ENCODE peak calls at places on chromosome 13, in five cellular contexts. V is GM23338, H is cardiac fibroblast, D is thoracic aorta, G is HCT116. B is an unnamed sample.

GRCh38 chr13:46355906-46356305 is 31.1 kb downstream of the RUBCNL start:
- DNase-seq in H (peak; percentile 21), V (no peak), D (no peak), G (no peak), B (no peak)

GRCh38 chr13:37118002-37118401 is 12.5 kb upstream of the CSNK1A1L start:
- DNase-seq in V (no peak), D (no peak), H (peak; percentile 41), G (no peak), B (no peak)

GRCh38 chr13:98298599-98298998 is 121.5 kb upstream of the RNF113B start:
- DNase-seq in D (no peak), G (no peak), H (no peak), V (no peak), B (no peak)

GRCh38 chr13:102369303-102369702 is 32.5 kb downstream of the FGF14 start:
- DNase-seq in D (no peak), V (no peak), G (no peak), H (no peak), B (no peak)

GRCh38 chr13:25923217-25924085 is 128.4 kb downstream of the SHISA2 start:
- DNase-seq in V (no peak), D (no peak), G (no peak), H (peak; percentile 14), B (no peak)

GRCh38 chr13:58991826-58992477 is 1171.8 kb downstream of the DIAPH3 start:
- DNase-seq in G (no peak), D (no peak), H (no peak), V (no peak), B (no peak)

GRCh38 chr13:64234255-64234654 is 2818.6 kb upstream of the PCDH20 start:
- DNase-seq in G (no peak), V (no peak), D (no peak), H (peak; percentile 40), B (no peak)

GRCh38 chr13:77918391-77919261 is at the start of gene EDNRB:
- DNase-seq in G (no peak), H (peak; percentile 47), D (no peak), V (peak; percentile 81), B (peak; percentile 89)

GRCh38 chr13:34747507-34747906 is 194.6 kb upstream of the NBEA start:
- DNase-seq in H (peak; percentile 27), D (no peak), G (no peak), V (no peak), B (no peak)

GRCh38 chr13:49113526-49114286 is 106.4 kb upstream of the MLNR start:
- DNase-seq in V (no peak), D (no peak), H (peak; percentile 68), G (no peak), B (no peak)

GRCh38 chr13:30443957-30444404 is 21.7 kb downstream of the UBE2L5 start:
- DNase-seq in H (no peak), G (no peak), V (no peak), D (no peak), B (no peak)

GRCh38 chr13:85521586-85521985 is 277.6 kb downstream of the SLITRK6 start:
- DNase-seq in G (no peak), V (no peak), H (no peak), D (no peak), B (no peak)

GRCh38 chr13:37134411-37135041 is 29.1 kb upstream of the CSNK1A1L start:
- DNase-seq in V (no peak), H (peak; percentile 96), G (no peak), D (no peak), B (no peak)

GRCh38 chr13:101053289-101053688 is 363.0 kb downstream of the NALCN start:
- DNase-seq in G (no peak), H (no peak), D (no peak), V (no peak), B (no peak)

GRCh38 chr13:29465741-29466293 is 129.7 kb downstream of the SLC7A1 start:
- DNase-seq in G (no peak), D (no peak), H (peak; percentile 64), V (no peak), B (no peak)

GRCh38 chr13:33394294-33394932 is 108.9 kb upstream of the STARD13 start:
- DNase-seq in G (no peak), V (no peak), D (no peak), H (no peak), B (no peak)

GRCh38 chr13:79637086-79637763 is 156.3 kb downstream of the NDFIP2 start:
- DNase-seq in D (no peak), V (no peak), H (peak; percentile 90), G (no peak), B (no peak)

GRCh38 chr13:101626925-101627555 is 174.6 kb downstream of the ITGBL1 start:
- DNase-seq in V (no peak), G (no peak), D (no peak), H (no peak), B (no peak)

GRCh38 chr13:74771964-74772363 is 637.8 kb upstream of the KLF12 start:
- DNase-seq in D (no peak), H (peak; percentile 68), G (no peak), V (no peak), B (no peak)

GRCh38 chr13:44972956-44973581 is 16.2 kb downstream of the NUFIP1 start:
- DNase-seq in D (no peak), G (peak; percentile 18), H (peak; percentile 56), V (peak; percentile 53), B (no peak)

GRCh38 chr13:44974056-44974798 is 15.0 kb downstream of the NUFIP1 start:
- DNase-seq in H (peak; percentile 86), D (peak; percentile 16), V (no peak), G (no peak), B (no peak)

GRCh38 chr13:44976196-44976595 is 13.1 kb downstream of the NUFIP1 start:
- DNase-seq in H (no peak), D (no peak), V (no peak), G (no peak), B (no peak)

GRCh38 chr13:44976949-44977583 is 12.2 kb downstream of the NUFIP1 start:
- DNase-seq in V (no peak), G (no peak), D (no peak), H (peak; percentile 23), B (no peak)

DNA sequence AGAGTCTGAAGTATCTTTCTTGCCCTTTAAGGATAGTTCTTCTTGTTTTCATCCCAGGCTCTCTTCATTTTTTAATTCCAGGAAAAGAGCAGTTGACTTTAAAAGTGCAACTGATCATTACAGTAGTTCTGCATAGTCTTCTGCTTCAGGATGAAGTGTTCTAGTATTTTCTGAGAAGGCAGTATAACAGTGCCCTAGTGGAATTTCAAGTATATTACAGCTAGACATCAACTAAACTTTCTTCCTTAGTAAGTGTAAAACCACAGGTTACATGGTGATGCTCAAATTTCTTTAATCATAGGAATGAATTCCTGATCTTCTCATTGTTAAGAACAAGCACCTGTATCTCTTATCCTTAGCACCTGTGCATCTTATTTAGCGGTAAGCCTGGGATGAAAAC is 10.9 kb downstream of the NUFIP1 start:
- DNase-seq in V (no peak), H (no peak), G (no peak), D (no peak), B (no peak)
- TF ChIP-seq CTCF in V (no peak), H (peak; percentile 20), G (no peak), D (no peak), B (peak; percentile 50)

GRCh38 chr13:43305416-43305815 is 282.0 kb downstream of the DNAJC15 start:
- DNase-seq in G (no peak), D (no peak), V (no peak), H (peak; percentile 39), B (no peak)

GRCh38 chr13:43309301-43309700 is 285.9 kb downstream of the DNAJC15 start:
- DNase-seq in G (no peak), V (no peak), D (no peak), H (no peak), B (no peak)

GRCh38 chr13:43307221-43307920 is 284.0 kb downstream of the DNAJC15 start:
- DNase-seq in G (no peak), H (no peak), D (no peak), V (no peak), B (no peak)

GRCh38 chr13:43306364-43306763 is 283.0 kb downstream of the DNAJC15 start:
- DNase-seq in V (no peak), G (no peak), D (no peak), H (no peak), B (no peak)

DNA sequence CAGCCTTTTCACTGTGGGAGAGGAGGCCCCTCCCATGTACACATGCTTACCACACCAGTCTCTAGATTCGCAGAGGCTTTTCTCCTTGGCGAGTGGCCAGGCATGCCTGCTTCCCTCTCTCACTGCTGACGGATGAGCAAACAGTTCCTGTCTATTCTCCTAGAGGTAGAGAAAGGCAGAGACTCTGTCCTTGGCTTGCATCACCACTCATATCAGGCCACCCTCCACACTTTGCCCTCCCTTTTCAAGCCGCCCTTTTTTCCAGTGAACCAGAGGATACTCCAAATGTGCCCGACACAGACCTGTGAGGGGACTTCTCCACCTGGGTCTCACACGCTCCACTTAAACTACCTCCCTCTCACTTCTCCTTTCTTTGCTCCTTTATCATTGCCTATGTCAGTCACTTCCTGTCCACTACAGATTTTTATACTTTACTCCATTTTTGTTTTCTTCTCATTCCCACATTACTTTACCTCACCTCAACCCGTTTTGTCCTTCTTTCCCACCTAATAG is 284.6 kb downstream of the DNAJC15 start:
- DNase-seq in D (peak; percentile 19), H (peak; percentile 91), G (no peak), V (no peak), B (peak; percentile 47)
- H3K4me3 ChIP-seq in D (no peak overlapping the region), H (no peak overlapping the region), G (no peak overlapping the region), V (no peak overlapping the region), B (no peak overlapping the region)

DNA sequence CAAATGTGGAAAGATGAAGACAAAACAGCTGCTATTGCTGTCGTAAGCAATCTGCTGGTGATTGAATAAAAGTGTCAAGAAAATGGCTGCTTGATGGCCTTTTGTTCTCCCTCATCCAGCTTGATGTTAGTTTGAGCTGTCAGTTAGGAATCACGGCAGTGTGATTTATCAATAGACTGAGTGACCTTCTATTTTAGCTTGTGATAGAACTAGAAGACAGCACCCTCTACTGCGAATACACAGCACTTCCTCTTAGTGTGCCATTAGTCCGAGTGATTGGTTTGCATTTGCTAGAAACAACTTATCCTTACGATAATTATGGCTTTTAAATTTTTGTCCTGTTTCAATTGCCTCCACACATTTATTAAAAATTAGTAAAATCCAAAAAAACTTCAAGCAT is 76.2 kb downstream of the MZT1 start:
- DNase-seq in G (peak; percentile 31), V (peak; percentile 50), H (no peak), D (no peak), B (no peak)
- TF ChIP-seq CTCF in G (no peak), V (peak; percentile 69), H (peak; percentile 10), D (no peak), B (peak; percentile 76)

DNA sequence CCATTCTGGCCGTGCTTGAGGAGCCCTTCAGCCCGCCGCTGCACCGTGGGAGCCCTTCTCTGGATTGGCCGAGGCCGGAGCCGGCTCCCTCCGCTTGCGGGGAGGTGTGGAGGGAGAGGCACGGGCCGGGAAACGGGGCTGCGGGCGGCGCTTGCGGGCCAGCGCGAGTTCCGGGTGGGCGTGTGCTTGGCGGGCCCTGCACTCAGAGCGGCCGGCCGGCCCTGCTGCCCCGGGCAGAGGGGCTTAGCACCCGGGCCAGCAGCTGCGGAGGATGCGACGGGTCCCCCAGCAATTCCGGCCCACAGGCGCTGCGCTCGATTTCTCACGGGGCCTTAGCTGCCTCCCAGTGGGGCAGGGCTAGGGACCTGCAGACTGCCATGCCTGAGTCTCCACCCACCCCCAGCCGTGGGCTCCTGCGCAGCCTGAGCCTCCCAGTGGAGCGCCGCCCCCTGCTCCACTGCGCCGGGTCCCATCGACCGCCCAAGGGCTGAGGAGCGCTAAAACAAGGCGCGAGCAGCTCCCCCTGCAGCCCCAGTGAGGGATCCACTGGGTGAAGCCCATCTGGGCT is 76.5 kb downstream of the PCDH20 start:
- DNase-seq in V (peak; percentile 14), D (no peak), H (no peak), G (no peak), B (no peak)
- H3K4me3 ChIP-seq in V (no peak overlapping the region), D (no peak overlapping the region), H (no peak overlapping the region), G (no peak overlapping the region), B (no peak overlapping the region)

GRCh38 chr13:94710881-94711560 is 1.3 kb downstream of the SOX21 start:
- DNase-seq in H (peak; percentile 5), D (no peak), G (no peak), V (peak; percentile 62), B (peak; percentile 86)
- TF ChIP-seq CTCF in H (no peak), D (no peak), G (no peak), V (peak; percentile 32), B (peak; percentile 59)

B was measured in endodermal cell.